ENCODE peak calls at places on chromosomes 16 and 17, in six cellular contexts. S, Z, E, H, B and Q are unnamed samples.
A peak's percentile ranks its signal among the peaks of the same experiment; 100 is the strongest.

GRCh38 chr16:1915732-1916653 is 2.2 kb downstream of the HS3ST6 start:
- DNase-seq in B (no peak), Z (no peak), H (no peak), S (no peak), E (no peak), Q (no peak)

GRCh38 chr17:82106697-82107305 is 8.8 kb upstream of the FASN start:
- DNase-seq in H (no peak), E (no peak), S (no peak), Z (peak; percentile 74), B (no peak), Q (no peak)

GRCh38 chr16:5032748-5033167 is 977 bp downstream of the NAGPA start:
- DNase-seq in B (peak; percentile 4), H (no peak), S (no peak), Z (no peak), E (no peak), Q (no peak)

GRCh38 chr16:77211880-77212735 is 12.9 kb downstream of the SYCE1L start:
- DNase-seq in E (no peak), H (peak; percentile 74), S (no peak), B (peak; percentile 80), Z (peak; percentile 84), Q (peak; percentile 31)

GRCh38 chr17:83162035-83162745 is 82.8 kb downstream of the METRNL start:
- DNase-seq in Z (no peak), B (no peak), H (no peak), E (no peak), S (no peak), Q (no peak)

GRCh38 chr16:54585094-54585493 is 298.5 kb upstream of the IRX3 start:
- DNase-seq in E (no peak), S (no peak), Z (no peak), B (no peak), H (no peak), Q (no peak)

GRCh38 chr16:1413684-1414531 is 596 bp downstream of the UNKL start:
- DNase-seq in H (peak; percentile 73), Z (peak; percentile 85), B (peak; percentile 70), E (peak; percentile 56), S (peak; percentile 34), Q (peak; percentile 45)

GRCh38 chr17:35002876-35003551 is 22.7 kb downstream of the LIG3 start:
- DNase-seq in S (peak; percentile 25), H (no peak), Z (no peak), E (no peak), B (no peak), Q (no peak)

GRCh38 chr16:56848955-56849689 is 15.9 kb upstream of the SLC12A3 start:
- DNase-seq in B (no peak), Z (peak; percentile 49), H (no peak), E (no peak), S (no peak), Q (no peak)

GRCh38 chr16:85571813-85572619 is 41.1 kb upstream of the GSE1 start:
- DNase-seq in H (no peak), B (no peak), E (no peak), S (no peak), Z (no peak), Q (no peak)

GRCh38 chr16:3839402-3840184 is 40.9 kb downstream of the CREBBP start:
- DNase-seq in B (no peak), S (no peak), E (no peak), H (no peak), Z (no peak), Q (no peak)

GRCh38 chr16:86215233-86215978 is 294.9 kb upstream of the FOXF1 start:
- DNase-seq in H (no peak), S (no peak), Z (no peak), E (no peak), B (no peak), Q (no peak)

GRCh38 chr17:50203589-50204345 is 2.3 kb upstream of the COL1A1 start:
- DNase-seq in B (no peak), H (no peak), E (no peak), S (no peak), Z (no peak), Q (no peak)

GRCh38 chr17:79524201-79524882 is 86.5 kb downstream of the RBFOX3 start:
- DNase-seq in S (no peak), Z (no peak), H (no peak), E (no peak), B (no peak), Q (no peak)

GRCh38 chr17:9977175-9977574 is 72.1 kb upstream of the RCVRN start:
- DNase-seq in S (no peak), H (no peak), Z (no peak), E (no peak), B (no peak), Q (no peak)

GRCh38 chr16:4891097-4891885 is 44.0 kb downstream of the UBN1 start:
- DNase-seq in H (no peak), Z (no peak), S (no peak), E (no peak), B (no peak), Q (no peak)

GRCh38 chr16:67544329-67544841 is 15.8 kb downstream of the RIPOR1 start:
- DNase-seq in B (no peak), S (no peak), H (no peak), E (no peak), Z (peak; percentile 54), Q (no peak)

GRCh38 chr17:48593126-48593829 is at the start of gene HOXB5:
- DNase-seq in S (no peak), B (peak; percentile 45), E (no peak), Z (no peak), H (peak; percentile 47), Q (no peak)

GRCh38 chr17:13728751-13729150 is 127.0 kb upstream of the HS3ST3A1 start:
- DNase-seq in E (no peak), Z (no peak), H (no peak), S (no peak), B (no peak), Q (no peak)

GRCh38 chr16:78005881-78006280 is 16.5 kb upstream of the CLEC3A start:
- DNase-seq in E (no peak), H (peak; percentile 10), B (peak; percentile 2), S (no peak), Z (no peak), Q (no peak)

GRCh38 chr16:10971560-10971961 is 27.2 kb downstream of the CLEC16A start:
- DNase-seq in E (peak; percentile 84), H (no peak), B (no peak), S (peak; percentile 53), Z (no peak), Q (peak; percentile 63)

GRCh38 chr16:27046958-27047357 is 19.8 kb upstream of the C16orf82 start:
- DNase-seq in B (no peak), Z (no peak), H (no peak), S (no peak), E (no peak), Q (no peak)

GRCh38 chr16:72085002-72085401 is 8.4 kb downstream of the TXNL4B start:
- DNase-seq in S (no peak), Z (no peak), E (no peak), H (no peak), B (no peak), Q (no peak)

GRCh38 chr17:43547659-43548256 is 1.6 kb upstream of the ETV4 start:
- DNase-seq in E (no peak), Z (no peak), B (no peak), S (no peak), H (no peak), Q (peak; percentile 37)

GRCh38 chr16:57001026-57001669 is 11.8 kb downstream of the NLRC5 start:
- DNase-seq in Z (no peak), B (no peak), H (no peak), S (no peak), E (no peak), Q (no peak)

GRCh38 chr17:38728290-38728831 is 1.8 kb upstream of the CISD3 start:
- DNase-seq in Z (no peak), H (peak; percentile 63), S (no peak), E (no peak), B (peak; percentile 49), Q (no peak)

GRCh38 chr17:41548844-41549595 is 20.9 kb upstream of the KRT19 start:
- DNase-seq in S (peak; percentile 89), H (peak; percentile 89), E (peak; percentile 83), B (peak; percentile 89), Z (peak; percentile 92), Q (peak; percentile 89)

GRCh38 chr16:17222756-17223411 is 247.9 kb downstream of the XYLT1 start:
- DNase-seq in E (no peak), S (peak; percentile 16), Z (no peak), B (no peak), H (no peak), Q (no peak)

GRCh38 chr17:29140631-29141483 is 39.3 kb downstream of the MYO18A start:
- DNase-seq in Z (no peak), B (peak; percentile 47), S (no peak), E (no peak), H (peak; percentile 49), Q (no peak)

GRCh38 chr17:58330544-58330996 is 2.0 kb upstream of the TSPOAP1 start:
- DNase-seq in S (no peak), Z (no peak), E (no peak), H (no peak), B (peak; percentile 63), Q (no peak)

GRCh38 chr16:88116121-88116900 is 165.1 kb downstream of the BANP start:
- DNase-seq in S (peak; percentile 44), B (no peak), E (no peak), H (no peak), Z (no peak), Q (no peak)

GRCh38 chr16:88815901-88816589 is 4.3 kb upstream of the APRT start:
- DNase-seq in Z (no peak), B (peak; percentile 74), H (peak; percentile 71), E (peak; percentile 54), S (no peak), Q (peak; percentile 30)